ENCODE peak calls at places on chromosomes 13 and 19, in four cellular contexts. One of them, this sample, is unnamed.

GRCh38 chr19:6092329-6093286 is 17.7 kb downstream of the RFX2 start:
- DNase-seq in HCEC 1CT: peak
- DNase-seq in substantia nigra: no peak
- DNase-seq in H54: peak
- DNase-seq in this sample: peak

GRCh38 chr13:111295896-111296295 is 24.5 kb upstream of the TEX29 start:
- DNase-seq in HCEC 1CT: no peak
- DNase-seq in substantia nigra: no peak
- DNase-seq in H54: no peak
- DNase-seq in this sample: no peak

GRCh38 chr19:16382775-16383543 is 58.3 kb downstream of the KLF2 start:
- DNase-seq in HCEC 1CT: peak
- DNase-seq in substantia nigra: no peak
- DNase-seq in H54: peak
- DNase-seq in this sample: peak

GRCh38 chr19:13861714-13862531 is 15.0 kb upstream of the NANOS3 start:
- DNase-seq in HCEC 1CT: peak
- DNase-seq in substantia nigra: peak
- DNase-seq in H54: peak
- DNase-seq in this sample: peak

GRCh38 chr19:4557971-4558941 is 1.2 kb downstream of the SEMA6B start:
- DNase-seq in HCEC 1CT: no peak
- DNase-seq in substantia nigra: no peak
- DNase-seq in H54: no peak
- DNase-seq in this sample: peak

GRCh38 chr13:104592127-104592526 is 1525.9 kb upstream of the SLC10A2 start:
- DNase-seq in HCEC 1CT: no peak
- DNase-seq in substantia nigra: no peak
- DNase-seq in H54: no peak
- DNase-seq in this sample: no peak

GRCh38 chr19:19202707-19203011 is 555 bp downstream of the NR2C2AP start:
- DNase-seq in HCEC 1CT: no peak
- DNase-seq in substantia nigra: no peak
- DNase-seq in H54: no peak
- DNase-seq in this sample: no peak

GRCh38 chr13:40798380-40798779 is 9.0 kb downstream of the SLC25A15 start:
- DNase-seq in HCEC 1CT: no peak
- DNase-seq in substantia nigra: no peak
- DNase-seq in H54: no peak
- DNase-seq in this sample: no peak

GRCh38 chr19:1079566-1080111 is 12.7 kb downstream of the ARHGAP45 start:
- DNase-seq in HCEC 1CT: no peak
- DNase-seq in substantia nigra: no peak
- DNase-seq in H54: no peak
- DNase-seq in this sample: no peak

GRCh38 chr13:110771194-110771593 is 57.7 kb downstream of the ING1 start:
- DNase-seq in HCEC 1CT: no peak
- DNase-seq in substantia nigra: no peak
- DNase-seq in H54: no peak
- DNase-seq in this sample: no peak

GRCh38 chr13:85503797-85504196 is 295.4 kb downstream of the SLITRK6 start:
- DNase-seq in HCEC 1CT: peak
- DNase-seq in substantia nigra: no peak
- DNase-seq in H54: peak
- DNase-seq in this sample: no peak

GRCh38 chr13:100674363-100674847 is at the start of gene TMTC4:
- DNase-seq in HCEC 1CT: no peak
- DNase-seq in substantia nigra: no peak
- DNase-seq in H54: no peak
- DNase-seq in this sample: no peak

GRCh38 chr19:32870154-32870573 is 597 bp upstream of the SLC7A9 start:
- DNase-seq in HCEC 1CT: no peak
- DNase-seq in substantia nigra: no peak
- DNase-seq in H54: no peak
- DNase-seq in this sample: no peak

GRCh38 chr19:55304279-55304978 is 20.6 kb downstream of the BRSK1 start:
- DNase-seq in HCEC 1CT: peak
- DNase-seq in substantia nigra: no peak
- DNase-seq in H54: peak
- DNase-seq in this sample: no peak

GRCh38 chr19:35783469-35784400 is 8.4 kb downstream of the ARHGAP33 start:
- DNase-seq in HCEC 1CT: no peak
- DNase-seq in substantia nigra: no peak
- DNase-seq in H54: no peak
- DNase-seq in this sample: no peak

GRCh38 chr19:4597975-4598671 is 38.6 kb upstream of the SEMA6B start:
- DNase-seq in HCEC 1CT: peak
- DNase-seq in substantia nigra: no peak
- DNase-seq in H54: peak
- DNase-seq in this sample: no peak

GRCh38 chr19:8209965-8210659 is 942 bp downstream of the CERS4 start:
- DNase-seq in HCEC 1CT: no peak
- DNase-seq in substantia nigra: no peak
- DNase-seq in H54: no peak
- DNase-seq in this sample: no peak

GRCh38 chr19:29001006-29001921 is 211.7 kb downstream of the UQCRFS1 start:
- DNase-seq in HCEC 1CT: no peak
- DNase-seq in substantia nigra: no peak
- DNase-seq in H54: no peak
- DNase-seq in this sample: no peak

GRCh38 chr13:75685239-75685697 is 49.1 kb downstream of the LMO7 start:
- DNase-seq in HCEC 1CT: peak
- DNase-seq in substantia nigra: no peak
- DNase-seq in H54: no peak
- DNase-seq in this sample: peak

GRCh38 chr19:15210323-15210774 is 9.6 kb upstream of the NOTCH3 start:
- DNase-seq in HCEC 1CT: peak
- DNase-seq in substantia nigra: no peak
- DNase-seq in H54: peak
- DNase-seq in this sample: peak

GRCh38 chr19:29628661-29629385 is 22.7 kb downstream of the POP4 start:
- DNase-seq in HCEC 1CT: no peak
- DNase-seq in substantia nigra: no peak
- DNase-seq in H54: no peak
- DNase-seq in this sample: no peak